ENCODE peak calls at places on chromosome 18, in five cellular contexts. W, F, O, H and S are unnamed samples.

GRCh38 chr18:68186039-68186438 is 528.9 kb downstream of the TMX3 start:
- DNase-seq in W (no peak), F (no peak), O (no peak), H (no peak), S (no peak)

GRCh38 chr18:44693030-44693784 is 12.5 kb downstream of the SETBP1 start:
- DNase-seq in W (no peak), F (no peak), O (no peak), H (no peak), S (no peak)

GRCh38 chr18:26307161-26307773 is 81.0 kb downstream of the TAF4B start:
- DNase-seq in W (no peak), F (no peak), O (no peak), H (no peak), S (peak)

GRCh38 chr18:27223570-27224340 is 38.6 kb upstream of the CHST9 start:
- DNase-seq in W (no peak), F (no peak), O (no peak), H (no peak), S (no peak)

GRCh38 chr18:13440277-13441248 is 222.0 kb downstream of the LDLRAD4 start:
- DNase-seq in W (no peak), F (peak), O (no peak), H (peak), S (no peak)

GRCh38 chr18:27142891-27143290 is 42.2 kb downstream of the CHST9 start:
- DNase-seq in W (no peak), F (no peak), O (no peak), H (no peak), S (no peak)

GRCh38 chr18:48962252-48962856 is 11.6 kb upstream of the SMAD7 start:
- DNase-seq in W (no peak), F (no peak), O (no peak), H (no peak), S (no peak)

GRCh38 chr18:51153659-51154371 is 43.7 kb downstream of the MEX3C start:
- DNase-seq in W (no peak), F (no peak), O (no peak), H (no peak), S (no peak)

GRCh38 chr18:59395226-59396175 is 36.4 kb upstream of the LMAN1 start:
- DNase-seq in W (no peak), F (no peak), O (no peak), H (no peak), S (no peak)

GRCh38 chr18:8293184-8293583 is 316.1 kb upstream of the RAB12 start:
- DNase-seq in W (no peak), F (no peak), O (no peak), H (no peak), S (no peak)

GRCh38 chr18:49127606-49128190 is 176.9 kb upstream of the SMAD7 start:
- DNase-seq in W (no peak), F (no peak), O (no peak), H (no peak), S (no peak)

GRCh38 chr18:12861637-12862036 is 22.4 kb downstream of the PTPN2 start:
- DNase-seq in W (no peak), F (no peak), O (no peak), H (no peak), S (no peak)

GRCh38 chr18:8350628-8351027 is 258.6 kb upstream of the RAB12 start:
- DNase-seq in W (no peak), F (no peak), O (no peak), H (no peak), S (no peak)

GRCh38 chr18:6543330-6543908 is 128.7 kb upstream of the L3MBTL4 start:
- DNase-seq in W (no peak), F (no peak), O (no peak), H (no peak), S (no peak)

GRCh38 chr18:76445741-76446232 is 49.3 kb downstream of the ZNF516 start:
- DNase-seq in W (no peak), F (peak), O (no peak), H (peak), S (no peak)

GRCh38 chr18:44696892-44697291 is 16.2 kb downstream of the SETBP1 start:
- DNase-seq in W (peak), F (no peak), O (peak), H (no peak), S (no peak)

GRCh38 chr18:66280470-66280869 is 323.4 kb downstream of the CDH19 start:
- DNase-seq in W (no peak), F (no peak), O (no peak), H (no peak), S (no peak)

DNA sequence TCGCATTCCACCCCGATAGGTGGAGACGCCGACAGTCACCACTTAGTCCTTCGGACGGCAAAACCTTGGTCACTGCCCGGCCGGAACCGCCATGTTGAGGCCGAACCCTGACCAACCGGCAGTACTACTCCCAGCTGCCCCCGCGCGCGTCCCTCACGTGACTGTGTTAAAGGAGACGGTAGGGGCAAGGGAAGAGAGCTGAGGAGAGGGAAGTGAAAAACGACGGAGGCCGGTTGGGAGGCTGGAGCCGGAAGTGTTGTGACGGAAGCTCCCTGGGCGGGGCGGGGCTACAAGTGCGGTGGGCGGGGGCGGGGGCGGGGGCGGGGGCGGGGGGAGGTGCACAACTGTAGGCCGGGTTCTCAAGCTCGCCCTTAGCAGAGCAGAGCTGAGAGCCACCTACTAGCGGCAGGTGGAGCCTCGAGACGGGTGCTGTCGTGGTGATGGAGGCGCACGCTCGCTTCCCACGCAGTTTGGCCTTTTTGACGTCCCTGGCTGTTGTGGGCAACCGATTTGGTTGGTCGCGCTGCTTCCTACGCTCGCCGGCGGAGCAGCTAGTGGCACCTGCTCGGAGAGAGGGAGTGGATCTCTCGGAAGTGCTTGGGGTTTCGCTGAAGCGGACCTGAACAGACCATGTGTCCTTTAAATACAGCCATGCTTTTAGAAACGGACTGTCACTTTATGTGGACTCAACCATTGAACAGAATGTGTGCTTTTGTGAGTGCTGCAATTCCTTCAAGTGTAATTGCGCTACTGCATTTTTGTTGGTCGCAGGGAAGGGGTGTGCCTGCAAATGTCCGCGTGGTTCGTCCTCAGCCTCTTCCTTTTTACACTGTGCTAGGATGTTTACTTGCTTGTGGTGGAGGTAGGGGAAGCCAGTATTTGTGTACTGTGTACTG is at the start of gene TRAPPC8:
- DNase-seq in W (peak), F (peak), O (peak), H (peak), S (peak)
- TF ChIP-seq EP300 in W (no peak), F (no peak), O (no peak), H (no peak), S (peak)

GRCh38 chr18:23437357-23438045 is 15.6 kb upstream of the RIOK3 start:
- DNase-seq in W (peak), F (peak), O (peak), H (peak), S (peak)
- TF ChIP-seq POLR2A in W (no peak), F (no peak), O (no peak), H (no peak), S (peak)

GRCh38 chr18:54261894-54262293 is 7.4 kb upstream of the POLI start:
- DNase-seq in W (no peak), F (no peak), O (no peak), H (no peak), S (no peak)
- TF ChIP-seq EP300 in W (no peak), F (no peak), O (no peak), H (no peak), S (no peak)

GRCh38 chr18:2776596-2776995 is 70.2 kb upstream of the EMILIN2 start:
- DNase-seq in W (no peak), F (no peak), O (no peak), H (no peak), S (no peak)
- TF ChIP-seq POLR2A in W (no peak), F (no peak), O (no peak), H (no peak), S (no peak)

GRCh38 chr18:31711365-31712035 is 27.1 kb upstream of the B4GALT6 start:
- DNase-seq in W (no peak), F (no peak), O (no peak), H (no peak), S (no peak)
- TF ChIP-seq EP300 in W (no peak), F (no peak), O (no peak), H (no peak), S (no peak)

DNA sequence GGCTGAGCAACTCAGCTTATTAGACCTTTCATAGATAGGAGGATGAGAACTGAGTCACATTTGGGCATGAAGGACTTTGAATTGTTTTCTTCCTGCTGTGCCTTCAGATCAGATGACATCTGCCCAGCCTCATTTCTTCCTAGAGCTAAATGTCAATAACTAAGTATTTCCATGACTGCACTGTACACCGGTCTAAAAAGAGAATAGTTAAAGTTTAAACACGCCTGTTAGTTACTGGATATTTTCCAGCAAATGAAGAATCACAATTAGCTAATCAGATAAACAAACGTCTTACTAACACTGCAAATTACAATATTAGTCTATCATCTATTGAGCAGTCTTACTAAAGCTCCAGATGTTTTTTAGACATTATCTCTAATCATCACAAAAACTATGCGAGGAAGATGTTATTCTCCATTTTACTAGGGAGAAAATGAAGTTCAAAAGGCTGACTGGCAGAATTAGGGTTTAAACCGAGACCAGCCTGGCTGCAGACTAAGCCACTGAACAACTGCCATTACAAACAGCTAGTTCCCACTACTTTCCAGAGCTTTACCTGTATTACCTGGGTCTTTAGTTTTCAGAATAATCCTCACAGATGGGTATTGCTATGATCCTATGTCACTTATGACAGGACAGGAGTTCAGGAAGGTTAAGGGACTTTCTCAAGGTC is 69.4 kb upstream of the ZNF397 start:
- DNase-seq in W (no peak), F (no peak), O (no peak), H (no peak), S (no peak)
- TF ChIP-seq POLR2A in W (no peak), F (no peak), O (no peak), H (no peak), S (no peak)

GRCh38 chr18:21600526-21601410 is at the start of gene ESCO1:
- DNase-seq in W (peak), F (peak), O (peak), H (peak), S (peak)
- TF ChIP-seq EP300 in W (peak), F (no peak), O (no peak), H (no peak), S (peak)

DNA sequence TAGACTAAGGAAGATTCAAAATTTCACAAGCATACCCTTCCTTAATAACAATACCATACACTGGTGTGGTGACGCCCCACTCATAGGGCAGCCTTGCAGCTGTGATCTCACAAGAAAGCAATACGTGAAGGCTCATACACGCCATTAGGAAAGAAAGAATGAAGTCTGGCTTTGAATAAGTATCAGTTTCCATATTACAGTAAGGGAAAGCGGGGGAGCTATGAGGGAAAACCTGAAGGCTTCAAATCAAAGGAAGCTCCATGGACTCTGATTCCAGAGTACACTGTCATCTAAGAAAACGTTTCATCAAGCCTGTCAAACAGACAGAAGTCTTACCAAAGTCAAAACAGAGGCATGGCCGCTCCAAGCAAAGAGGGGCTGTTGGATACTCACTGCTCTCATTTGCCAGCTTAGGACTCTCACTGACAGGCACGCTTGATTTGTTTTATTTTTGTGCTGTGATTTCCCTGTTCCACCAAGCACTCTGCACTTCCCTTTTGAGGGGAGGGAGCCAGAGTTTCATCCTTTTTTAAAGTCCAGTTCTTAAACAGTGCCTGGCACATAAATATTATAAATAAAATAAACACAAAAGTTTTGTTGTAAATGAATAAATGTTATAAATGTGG is 221.3 kb downstream of the PIEZO2 start:
- DNase-seq in W (no peak), F (no peak), O (no peak), H (no peak), S (no peak)
- TF ChIP-seq POLR2A in W (no peak), F (no peak), O (no peak), H (no peak), S (no peak)

GRCh38 chr18:2970344-2970743 is 42.6 kb downstream of the LPIN2 start:
- DNase-seq in W (no peak), F (no peak), O (no peak), H (no peak), S (no peak)

GRCh38 chr18:2974731-2975130 is 38.2 kb downstream of the LPIN2 start:
- DNase-seq in W (no peak), F (no peak), O (no peak), H (no peak), S (no peak)

GRCh38 chr18:2970762-2971659 is 41.9 kb downstream of the LPIN2 start:
- DNase-seq in W (no peak), F (no peak), O (no peak), H (no peak), S (no peak)

GRCh38 chr18:2969695-2970094 is 43.2 kb downstream of the LPIN2 start:
- DNase-seq in W (no peak), F (no peak), O (no peak), H (no peak), S (no peak)

GRCh38 chr18:2971741-2972552 is 41.0 kb downstream of the LPIN2 start:
- DNase-seq in W (no peak), F (peak), O (peak), H (no peak), S (no peak)
- TF ChIP-seq EP300 in W (no peak), F (no peak), O (no peak), H (no peak), S (peak)